ENCODE peak calls at places on chromosomes 16 and 17, in seven cellular contexts. Z is H9, P is neuronal stem cell, D is H1, A is mesenchymal stem cell, L is IMR-90, T is trophoblast cell. U is an unnamed sample.

GRCh38 chr17:37816951-37817350 is 72.1 kb upstream of the HNF1B start:
- DNase-seq in Z (no peak), P (no peak), D (no peak), A (no peak), L (peak; percentile 13), T (no peak), U (no peak)

GRCh38 chr16:78761427-78761826 is 662.0 kb downstream of the WWOX start:
- DNase-seq in Z (no peak), P (peak; percentile 35), D (no peak), A (no peak), L (no peak), T (no peak), U (peak; percentile 67)

GRCh38 chr17:81453712-81454111 is 58.5 kb downstream of the BAHCC1 start:
- DNase-seq in Z (no peak), P (no peak), D (no peak), A (no peak), L (no peak), T (no peak), U (no peak)

GRCh38 chr16:67719778-67720144 is 645 bp upstream of the GFOD2 start:
- DNase-seq in Z (no peak), P (peak; percentile 27), D (no peak), A (peak; percentile 80), L (peak; percentile 63), T (peak; percentile 69), U (peak; percentile 88)

GRCh38 chr17:77466140-77466539 is 325.4 kb downstream of the SEC14L1 start:
- DNase-seq in Z (peak; percentile 96), P (no peak), D (peak; percentile 82), A (peak; percentile 79), L (no peak), T (no peak), U (peak; percentile 96)

GRCh38 chr17:34654276-34654675 is 74.9 kb downstream of the TMEM132E start:
- DNase-seq in Z (no peak), P (no peak), D (no peak), A (no peak), L (no peak), T (peak; percentile 23), U (peak; percentile 11)

GRCh38 chr16:82033006-82033405 is 2.0 kb upstream of the HSD17B2 start:
- DNase-seq in Z (no peak), P (no peak), D (no peak), A (no peak), L (no peak), T (no peak), U (no peak)

GRCh38 chr16:68936729-68937631 is 93.6 kb downstream of the TANGO6 start:
- DNase-seq in Z (no peak), P (no peak), D (no peak), A (peak; percentile 6), L (peak; percentile 19), T (peak; percentile 79), U (no peak)

GRCh38 chr17:18038149-18038850 is 668 bp downstream of the ATPAF2 start:
- DNase-seq in Z (no peak), P (no peak), D (no peak), A (peak; percentile 11), L (peak; percentile 16), T (no peak), U (peak; percentile 24)

GRCh38 chr17:77831497-77832179 is 126.9 kb upstream of the TNRC6C start:
- DNase-seq in Z (no peak), P (no peak), D (no peak), A (peak; percentile 55), L (peak; percentile 77), T (no peak), U (no peak)

GRCh38 chr17:80725532-80725931 is 180.9 kb downstream of the RPTOR start:
- DNase-seq in Z (no peak), P (no peak), D (no peak), A (peak; percentile 73), L (no peak), T (no peak), U (no peak)

GRCh38 chr16:8622315-8622656 is 788 bp downstream of the METTL22 start:
- DNase-seq in Z (no peak), P (no peak), D (no peak), A (no peak), L (no peak), T (no peak), U (no peak)

DNA sequence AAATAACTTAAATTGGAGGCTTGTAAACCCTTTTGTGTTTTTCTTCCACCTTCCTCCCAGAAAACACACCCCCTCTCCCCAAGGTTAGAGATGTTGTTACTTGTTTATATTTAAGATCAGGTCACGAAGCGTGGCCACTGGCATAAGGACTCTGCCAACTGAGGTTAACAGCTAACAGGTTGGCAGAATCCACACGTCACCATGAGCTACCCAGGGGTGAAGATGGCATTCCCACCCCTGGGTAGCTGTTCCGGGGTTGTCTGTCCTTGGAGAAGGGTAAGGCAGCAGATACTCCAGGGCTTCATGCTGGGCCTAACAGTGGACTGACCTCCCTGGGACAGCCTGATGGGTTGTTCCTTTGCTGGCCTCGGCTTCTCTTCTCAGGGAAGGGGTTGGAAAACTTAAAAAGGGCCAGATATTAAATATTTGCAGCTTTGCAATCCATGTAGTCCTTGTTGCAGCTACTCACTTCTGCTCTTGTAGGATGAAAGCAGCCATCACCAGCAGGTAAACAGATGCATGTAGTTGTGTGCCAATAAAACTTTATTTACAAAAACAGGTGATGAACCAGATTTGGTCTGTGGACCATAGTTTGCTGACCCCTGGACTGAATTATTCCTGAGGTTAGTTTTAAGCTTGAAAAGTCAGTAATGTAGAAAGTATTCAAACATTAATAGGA is 148.6 kb downstream of the MSI2 start:
- DNase-seq in Z (no peak), P (no peak), D (no peak), A (no peak), L (no peak), T (no peak), U (no peak)
- H3K9ac ChIP-seq in Z (no peak overlapping the region), P (no peak overlapping the region), D (no peak overlapping the region), A (no peak overlapping the region), L (no peak overlapping the region), T (no peak overlapping the region), U (no peak overlapping the region)

GRCh38 chr16:910181-910580 is 60.6 kb downstream of the LMF1 start:
- DNase-seq in Z (no peak), P (no peak), D (no peak), A (no peak), L (no peak), T (no peak), U (no peak)
- H2BK5ac ChIP-seq in Z (no peak overlapping the region), P (no peak overlapping the region), D (no peak overlapping the region), A (no peak overlapping the region), L (no peak overlapping the region), T (no peak overlapping the region), U (no peak overlapping the region)

GRCh38 chr16:57348361-57348760 is 10.2 kb upstream of the CCL22 start:
- DNase-seq in Z (no peak), P (no peak), D (no peak), A (no peak), L (no peak), T (peak; percentile 68), U (no peak)
- H3K9ac ChIP-seq in Z (no peak overlapping the region), P (no peak overlapping the region), D (no peak overlapping the region), A (no peak overlapping the region), L (no peak overlapping the region), T (no peak overlapping the region), U (no peak overlapping the region)

GRCh38 chr17:46831573-46832305 is 13.2 kb upstream of the WNT3 start:
- DNase-seq in Z (peak; percentile 32), P (no peak), D (no peak), A (no peak), L (no peak), T (no peak), U (no peak)

GRCh38 chr17:46834846-46835245 is 16.4 kb upstream of the WNT3 start:
- DNase-seq in Z (no peak), P (no peak), D (no peak), A (no peak), L (no peak), T (no peak), U (no peak)

GRCh38 chr17:46832306-46832895 is 13.9 kb upstream of the WNT3 start:
- DNase-seq in Z (peak; percentile 45), P (peak; percentile 71), D (no peak), A (no peak), L (no peak), T (no peak), U (no peak)

GRCh38 chr17:46832945-46833839 is 14.7 kb upstream of the WNT3 start:
- DNase-seq in Z (peak; percentile 43), P (no peak), D (no peak), A (no peak), L (peak; percentile 87), T (no peak), U (peak; percentile 70)

DNA sequence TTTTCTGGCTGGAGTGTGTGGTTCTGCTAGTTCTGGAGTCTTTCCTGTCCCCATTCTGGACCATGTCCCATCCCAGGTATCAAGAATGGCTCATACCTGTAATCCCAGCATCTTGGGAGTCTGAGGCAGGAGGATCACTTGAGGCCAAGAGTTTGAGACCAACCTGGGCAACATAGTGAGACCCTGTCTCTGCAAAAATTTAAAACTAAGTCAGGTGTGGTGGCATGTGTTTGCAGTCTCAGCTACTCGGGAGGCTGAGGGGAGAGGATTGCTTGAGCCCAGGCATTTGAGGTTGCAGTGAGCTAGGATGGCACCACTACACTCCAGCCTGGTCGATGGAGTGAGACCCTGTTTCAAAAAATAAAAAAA is 15.3 kb upstream of the WNT3 start:
- DNase-seq in Z (no peak), P (no peak), D (no peak), A (no peak), L (no peak), T (no peak), U (no peak)
- H2BK5ac ChIP-seq in Z (no peak overlapping the region), P (no peak overlapping the region), D (no peak overlapping the region), A (no peak overlapping the region), L (no peak overlapping the region), T (no peak overlapping the region), U (no peak overlapping the region)

GRCh38 chr17:1150863-1151685 is 28.7 kb downstream of the ABR start:
- DNase-seq in Z (no peak), P (no peak), D (no peak), A (no peak), L (no peak), T (no peak), U (no peak)

GRCh38 chr17:1154704-1155103 is 25.1 kb downstream of the ABR start:
- DNase-seq in Z (no peak), P (no peak), D (no peak), A (no peak), L (no peak), T (no peak), U (no peak)

GRCh38 chr17:1156864-1157263 is 22.9 kb downstream of the ABR start:
- DNase-seq in Z (no peak), P (no peak), D (no peak), A (no peak), L (no peak), T (no peak), U (no peak)

GRCh38 chr17:1149869-1150268 is 29.9 kb downstream of the ABR start:
- DNase-seq in Z (no peak), P (no peak), D (no peak), A (no peak), L (no peak), T (no peak), U (no peak)

GRCh38 chr17:1153795-1154546 is 25.8 kb downstream of the ABR start:
- DNase-seq in Z (peak; percentile 82), P (no peak), D (peak; percentile 61), A (no peak), L (peak; percentile 67), T (peak; percentile 19), U (peak; percentile 85)
- H3K9ac ChIP-seq in Z (no peak overlapping the region), P (no peak overlapping the region), D (no peak overlapping the region), A (peak overlapping the region; percentile 22), L (no peak overlapping the region), T (no peak overlapping the region), U (no peak overlapping the region)

U was measured in mesendoderm.